ENCODE peak calls at places on chromosomes 1 and 21, in seven cellular contexts. One of them, this sample, is unnamed. For H3K36me3, the result is how much of the 10 kb centered on the place peaks cover.

GRCh38 chr1:3931310-3931700 is 31.2 kb upstream of the C1orf174 start:
- DNase-seq in colonic mucosa: no peak
- DNase-seq in mesendoderm: no peak
- DNase-seq in neural progenitor cell: no peak
- DNase-seq in GM23248: no peak
- DNase-seq in kidney: peak
- DNase-seq in IMR-90: no peak
- DNase-seq in this sample: no peak

GRCh38 chr21:36700295-36700960 is 1.5 kb downstream of the SIM2 start:
- DNase-seq in colonic mucosa: no peak
- DNase-seq in mesendoderm: peak
- DNase-seq in neural progenitor cell: peak
- DNase-seq in GM23248: no peak
- DNase-seq in kidney: no peak
- DNase-seq in IMR-90: no peak
- DNase-seq in this sample: no peak

GRCh38 chr1:25616080-25616931 is at the start of gene MAN1C1:
- DNase-seq in colonic mucosa: peak
- DNase-seq in mesendoderm: peak
- DNase-seq in neural progenitor cell: peak
- DNase-seq in GM23248: peak
- DNase-seq in kidney: peak
- DNase-seq in IMR-90: peak
- DNase-seq in this sample: peak

GRCh38 chr1:28412731-28413130 is 43.2 kb downstream of the PHACTR4 start:
- DNase-seq in colonic mucosa: no peak
- DNase-seq in mesendoderm: peak
- DNase-seq in neural progenitor cell: no peak
- DNase-seq in GM23248: no peak
- DNase-seq in kidney: no peak
- DNase-seq in IMR-90: no peak
- DNase-seq in this sample: peak

GRCh38 chr1:228152918-228153258 is 3.2 kb downstream of the GJC2 start:
- DNase-seq in colonic mucosa: no peak
- DNase-seq in mesendoderm: no peak
- DNase-seq in neural progenitor cell: no peak
- DNase-seq in GM23248: no peak
- DNase-seq in kidney: peak
- DNase-seq in IMR-90: no peak
- DNase-seq in this sample: no peak

GRCh38 chr1:84653130-84653680 is 37.1 kb downstream of the SSX2IP start:
- DNase-seq in colonic mucosa: no peak
- DNase-seq in mesendoderm: peak
- DNase-seq in neural progenitor cell: no peak
- DNase-seq in GM23248: peak
- DNase-seq in kidney: no peak
- DNase-seq in IMR-90: peak
- DNase-seq in this sample: no peak

GRCh38 chr1:183234660-183235476 is 48.8 kb downstream of the LAMC2 start:
- DNase-seq in colonic mucosa: peak
- DNase-seq in mesendoderm: peak
- DNase-seq in neural progenitor cell: peak
- DNase-seq in GM23248: peak
- DNase-seq in kidney: peak
- DNase-seq in IMR-90: peak
- DNase-seq in this sample: peak

GRCh38 chr21:33980276-33980916 is 64.8 kb upstream of the ATP5PO start:
- DNase-seq in colonic mucosa: no peak
- DNase-seq in mesendoderm: no peak
- DNase-seq in neural progenitor cell: no peak
- DNase-seq in GM23248: no peak
- DNase-seq in kidney: no peak
- DNase-seq in IMR-90: no peak
- DNase-seq in this sample: no peak

GRCh38 chr21:45060675-45061311 is 13.6 kb upstream of the ADARB1 start:
- DNase-seq in colonic mucosa: no peak
- DNase-seq in mesendoderm: no peak
- DNase-seq in neural progenitor cell: no peak
- DNase-seq in GM23248: no peak
- DNase-seq in kidney: no peak
- DNase-seq in IMR-90: no peak
- DNase-seq in this sample: no peak

GRCh38 chr21:43317959-43318358 is 109.0 kb downstream of the SIK1 start:
- DNase-seq in colonic mucosa: no peak
- DNase-seq in mesendoderm: no peak
- DNase-seq in neural progenitor cell: no peak
- DNase-seq in GM23248: no peak
- DNase-seq in kidney: no peak
- DNase-seq in IMR-90: no peak
- DNase-seq in this sample: no peak

GRCh38 chr1:53572061-53572801 is 113.0 kb downstream of the DMRTB1 start:
- DNase-seq in colonic mucosa: no peak
- DNase-seq in mesendoderm: peak
- DNase-seq in neural progenitor cell: peak
- DNase-seq in GM23248: peak
- DNase-seq in kidney: no peak
- DNase-seq in IMR-90: peak
- DNase-seq in this sample: peak

GRCh38 chr1:29920784-29921183 is 684.5 kb downstream of the PTPRU start:
- DNase-seq in colonic mucosa: no peak
- DNase-seq in mesendoderm: no peak
- DNase-seq in neural progenitor cell: no peak
- DNase-seq in GM23248: no peak
- DNase-seq in kidney: no peak
- DNase-seq in IMR-90: no peak
- DNase-seq in this sample: no peak

GRCh38 chr1:155277896-155278688 is 829 bp downstream of the HCN3 start:
- DNase-seq in colonic mucosa: peak
- DNase-seq in mesendoderm: peak
- DNase-seq in neural progenitor cell: peak
- DNase-seq in GM23248: peak
- DNase-seq in kidney: peak
- DNase-seq in IMR-90: peak
- DNase-seq in this sample: peak

GRCh38 chr1:186626533-186626932 is 53.7 kb downstream of the PTGS2 start:
- DNase-seq in colonic mucosa: no peak
- DNase-seq in mesendoderm: no peak
- DNase-seq in neural progenitor cell: no peak
- DNase-seq in GM23248: peak
- DNase-seq in kidney: no peak
- DNase-seq in IMR-90: no peak
- DNase-seq in this sample: no peak

GRCh38 chr1:208249300-208249699 is 5.1 kb upstream of the PLXNA2 start:
- DNase-seq in colonic mucosa: no peak
- DNase-seq in mesendoderm: no peak
- DNase-seq in neural progenitor cell: no peak
- DNase-seq in GM23248: no peak
- DNase-seq in kidney: no peak
- DNase-seq in IMR-90: no peak
- DNase-seq in this sample: no peak

GRCh38 chr1:23979387-23980005 is 631 bp downstream of the SRSF10 start:
- DNase-seq in colonic mucosa: peak
- DNase-seq in mesendoderm: peak
- DNase-seq in neural progenitor cell: peak
- DNase-seq in GM23248: no peak
- DNase-seq in kidney: no peak
- DNase-seq in IMR-90: no peak
- DNase-seq in this sample: peak

GRCh38 chr1:23977187-23977853 is 2.8 kb downstream of the SRSF10 start:
- DNase-seq in colonic mucosa: no peak
- DNase-seq in mesendoderm: no peak
- DNase-seq in neural progenitor cell: no peak
- DNase-seq in GM23248: no peak
- DNase-seq in kidney: no peak
- DNase-seq in IMR-90: no peak
- DNase-seq in this sample: no peak

GRCh38 chr1:23977854-23978191 is 2.3 kb downstream of the SRSF10 start:
- DNase-seq in colonic mucosa: no peak
- DNase-seq in mesendoderm: no peak
- DNase-seq in neural progenitor cell: no peak
- DNase-seq in GM23248: peak
- DNase-seq in kidney: no peak
- DNase-seq in IMR-90: no peak
- DNase-seq in this sample: no peak

GRCh38 chr1:23980006-23980724 is at the start of gene SRSF10:
- DNase-seq in colonic mucosa: peak
- DNase-seq in mesendoderm: peak
- DNase-seq in neural progenitor cell: peak
- DNase-seq in GM23248: peak
- DNase-seq in kidney: peak
- DNase-seq in IMR-90: peak
- DNase-seq in this sample: peak

DNA sequence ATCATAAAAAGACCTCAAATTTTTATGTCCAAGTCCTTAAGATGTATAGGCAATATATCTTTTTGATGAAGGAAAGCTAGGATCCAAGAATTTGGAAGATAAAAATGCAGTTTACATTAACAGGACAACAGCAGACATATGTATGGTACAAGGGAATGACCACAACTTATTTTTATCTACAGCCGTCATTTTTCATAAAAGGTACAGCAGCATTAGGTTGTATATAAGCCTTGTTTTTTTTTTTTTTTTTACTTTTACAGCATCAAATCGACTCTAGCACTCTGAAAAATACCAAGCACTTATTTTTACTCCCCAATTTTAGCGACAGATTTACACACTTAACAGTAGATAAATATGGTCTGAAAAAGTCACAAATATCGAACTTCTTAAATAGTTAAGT is 1.3 kb downstream of the SRSF10 start:
- DNase-seq in colonic mucosa: no peak
- DNase-seq in mesendoderm: no peak
- DNase-seq in neural progenitor cell: no peak
- DNase-seq in GM23248: peak
- DNase-seq in kidney: no peak
- DNase-seq in IMR-90: no peak
- DNase-seq in this sample: no peak
- H3K4me3 ChIP-seq in colonic mucosa: peak
- H3K4me3 ChIP-seq in mesendoderm: no peak
- H3K4me3 ChIP-seq in neural progenitor cell: peak
- H3K4me3 ChIP-seq in GM23248: peak
- H3K4me3 ChIP-seq in kidney: peak
- H3K4me3 ChIP-seq in IMR-90: peak
- H3K4me3 ChIP-seq in this sample: peak

DNA sequence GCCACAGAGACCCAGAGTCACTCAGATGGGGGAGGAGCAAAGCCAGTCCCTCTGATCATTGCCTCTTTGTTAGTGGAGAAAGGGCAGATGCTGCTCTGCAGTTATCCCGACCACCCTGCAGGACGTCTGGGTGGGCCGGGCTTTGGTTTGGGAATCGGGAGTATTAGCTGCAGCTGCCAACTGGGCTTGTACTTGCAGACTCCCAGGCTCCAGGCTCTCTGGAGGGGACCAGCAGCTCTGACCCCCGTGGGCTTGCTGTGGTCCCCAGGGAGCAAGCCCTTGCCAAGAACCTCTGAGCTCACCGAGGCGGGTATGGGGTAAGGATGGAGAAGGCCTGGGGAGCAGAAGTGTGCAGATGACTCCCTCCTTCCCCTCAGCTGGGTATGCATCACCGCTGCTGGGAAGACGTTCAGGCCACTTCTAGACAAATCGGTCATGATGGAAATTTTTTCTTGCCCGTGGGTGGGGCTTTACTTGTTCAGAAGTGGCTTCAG is 21.6 kb downstream of the MAPKAPK2 start:
- DNase-seq in colonic mucosa: no peak
- DNase-seq in mesendoderm: peak
- DNase-seq in neural progenitor cell: peak
- DNase-seq in GM23248: peak
- DNase-seq in kidney: peak
- DNase-seq in IMR-90: peak
- DNase-seq in this sample: peak
- H3K9ac ChIP-seq in colonic mucosa: peak
- H3K9ac ChIP-seq in mesendoderm: no peak
- H3K9ac ChIP-seq in neural progenitor cell: no peak
- H3K9ac ChIP-seq in GM23248: peak
- H3K9ac ChIP-seq in kidney: no peak
- H3K9ac ChIP-seq in IMR-90: no peak
- H3K9ac ChIP-seq in this sample: peak

GRCh38 chr1:46289134-46289494 is 14.3 kb downstream of the LRRC41 start:
- DNase-seq in colonic mucosa: no peak
- DNase-seq in mesendoderm: no peak
- DNase-seq in neural progenitor cell: no peak
- DNase-seq in GM23248: no peak
- DNase-seq in kidney: no peak
- DNase-seq in IMR-90: no peak
- DNase-seq in this sample: no peak

GRCh38 chr1:46285730-46286477 is 17.5 kb downstream of the LRRC41 start:
- DNase-seq in colonic mucosa: no peak
- DNase-seq in mesendoderm: peak
- DNase-seq in neural progenitor cell: peak
- DNase-seq in GM23248: no peak
- DNase-seq in kidney: no peak
- DNase-seq in IMR-90: no peak
- DNase-seq in this sample: no peak

GRCh38 chr1:46289976-46290375 is 13.4 kb downstream of the LRRC41 start:
- DNase-seq in colonic mucosa: no peak
- DNase-seq in mesendoderm: no peak
- DNase-seq in neural progenitor cell: no peak
- DNase-seq in GM23248: peak
- DNase-seq in kidney: no peak
- DNase-seq in IMR-90: peak
- DNase-seq in this sample: no peak

GRCh38 chr1:46284597-46285564 is 18.5 kb downstream of the LRRC41 start:
- DNase-seq in colonic mucosa: no peak
- DNase-seq in mesendoderm: no peak
- DNase-seq in neural progenitor cell: no peak
- DNase-seq in GM23248: peak
- DNase-seq in kidney: no peak
- DNase-seq in IMR-90: peak
- DNase-seq in this sample: peak

DNA sequence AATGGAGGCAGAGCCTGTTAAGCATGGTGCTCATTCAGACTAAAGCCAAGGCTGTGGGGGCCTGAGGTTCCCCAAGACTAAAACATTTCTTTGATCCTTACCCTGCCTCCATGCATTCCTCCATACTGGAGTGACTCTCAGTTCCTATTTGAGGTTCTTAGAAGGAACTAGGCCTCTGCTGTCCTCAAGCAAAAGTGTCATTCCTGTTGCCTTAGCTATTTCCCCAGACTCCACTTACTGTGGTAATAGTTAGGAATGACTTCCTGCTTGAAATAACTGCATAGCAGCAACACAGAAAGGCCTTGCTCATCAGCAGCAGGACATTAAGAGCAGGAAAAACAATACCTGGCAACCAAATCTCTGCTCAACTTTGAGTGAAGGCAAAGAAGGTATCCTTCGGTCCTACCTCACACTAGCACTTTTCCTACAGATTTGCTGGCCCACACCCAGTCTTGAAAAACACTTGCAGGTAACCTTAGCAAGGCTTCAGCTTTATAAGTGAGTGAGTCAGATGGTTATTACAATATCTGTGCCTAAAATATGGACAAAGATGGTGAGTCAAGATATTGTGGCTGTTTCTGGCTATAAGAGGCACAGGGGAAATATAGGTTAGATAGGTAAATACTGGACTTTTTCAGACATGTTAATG is 14.8 kb downstream of the LRRC41 start:
- DNase-seq in colonic mucosa: no peak
- DNase-seq in mesendoderm: peak
- DNase-seq in neural progenitor cell: no peak
- DNase-seq in GM23248: peak
- DNase-seq in kidney: no peak
- DNase-seq in IMR-90: peak
- DNase-seq in this sample: peak
- H3K36me3 ChIP-seq in colonic mucosa: under half
- H3K36me3 ChIP-seq in mesendoderm: under half
- H3K36me3 ChIP-seq in neural progenitor cell: under half
- H3K36me3 ChIP-seq in GM23248: under half
- H3K36me3 ChIP-seq in kidney: under half
- H3K36me3 ChIP-seq in IMR-90: under half
- H3K36me3 ChIP-seq in this sample: under half

GRCh38 chr1:66354311-66354922 is 179.5 kb upstream of the SGIP1 start:
- DNase-seq in colonic mucosa: no peak
- DNase-seq in mesendoderm: peak
- DNase-seq in neural progenitor cell: no peak
- DNase-seq in GM23248: peak
- DNase-seq in kidney: no peak
- DNase-seq in IMR-90: peak
- DNase-seq in this sample: peak
- H3K4me3 ChIP-seq in colonic mucosa: no peak
- H3K4me3 ChIP-seq in mesendoderm: no peak
- H3K4me3 ChIP-seq in neural progenitor cell: peak
- H3K4me3 ChIP-seq in GM23248: peak
- H3K4me3 ChIP-seq in kidney: no peak
- H3K4me3 ChIP-seq in IMR-90: peak
- H3K4me3 ChIP-seq in this sample: peak